ENCODE peak calls at places on chromosome 11, in ten cellular contexts. B is psoas muscle, M is ovary, A is sigmoid colon, J is esophagus squamous epithelium, K is hepatocyte, L is HepG2, Y is heart left ventricle, P is DND-41, H is neural progenitor cell. G is an unnamed sample. For H3K36me3 and H3K9me3, the result is how much of the 10 kb centered on the place peaks cover.

GRCh38 chr11:6656936-6657335 is 1.3 kb upstream of the DCHS1 start:
- DNase-seq in L (no peak), P (no peak), B (no peak), Y (no peak), J (no peak), M (no peak), H (no peak), A (no peak), K (no peak), G (no peak)

GRCh38 chr11:66289548-66290331 is 797 bp upstream of the YIF1A start:
- DNase-seq in A (no peak), K (peak), B (no peak), M (no peak), Y (peak), L (no peak), H (peak), P (peak), J (no peak), G (peak)

GRCh38 chr11:7576671-7577225 is 62.9 kb downstream of the PPFIBP2 start:
- DNase-seq in J (no peak), Y (peak), H (no peak), L (no peak), P (no peak), K (no peak), M (no peak), A (peak), B (peak), G (peak)

GRCh38 chr11:8684600-8685290 is 2.2 kb downstream of the RPL27A start:
- DNase-seq in L (no peak), M (no peak), Y (no peak), J (no peak), B (no peak), H (no peak), A (no peak), P (no peak), K (no peak), G (no peak)

GRCh38 chr11:47244664-47245350 is 3.8 kb downstream of the ACP2 start:
- DNase-seq in P (no peak), L (no peak), H (no peak), J (no peak), K (no peak), Y (no peak), B (peak), A (no peak), M (no peak), G (no peak)

GRCh38 chr11:59756496-59756840 is 1.3 kb downstream of the STX3 start:
- DNase-seq in Y (no peak), P (no peak), H (no peak), J (no peak), L (no peak), A (no peak), M (no peak), K (no peak), B (no peak), G (no peak)

GRCh38 chr11:117871784-117872183 is 4.7 kb downstream of the FXYD6 start:
- DNase-seq in P (no peak), H (no peak), J (no peak), M (no peak), L (no peak), K (no peak), B (no peak), A (no peak), Y (no peak), G (no peak)

GRCh38 chr11:115552151-115552550 is 47.9 kb upstream of the CADM1 start:
- DNase-seq in L (no peak), J (no peak), M (no peak), H (no peak), K (no peak), B (no peak), P (no peak), Y (no peak), A (no peak), G (no peak)

GRCh38 chr11:2885017-2885675 is 429 bp downstream of the CDKN1C start:
- DNase-seq in H (peak), L (no peak), A (peak), Y (peak), K (peak), J (no peak), B (peak), M (peak), P (no peak), G (no peak)

GRCh38 chr11:110356769-110357671 is 60.6 kb upstream of the RDX start:
- DNase-seq in J (no peak), A (no peak), L (peak), P (no peak), Y (no peak), M (no peak), H (no peak), K (peak), B (no peak), G (no peak)

GRCh38 chr11:34135439-34135838 is 30.0 kb downstream of the NAT10 start:
- DNase-seq in L (no peak), A (no peak), H (no peak), P (no peak), K (no peak), Y (no peak), B (no peak), J (no peak), M (no peak), G (no peak)

GRCh38 chr11:34132261-34132965 is 27.0 kb downstream of the NAT10 start:
- DNase-seq in Y (no peak), B (no peak), P (no peak), A (no peak), K (no peak), H (no peak), M (no peak), J (no peak), L (no peak), G (peak)

GRCh38 chr11:34136420-34136819 is 31.0 kb downstream of the NAT10 start:
- DNase-seq in L (no peak), A (no peak), B (no peak), M (no peak), P (no peak), K (no peak), Y (peak), J (no peak), H (no peak), G (peak)

GRCh38 chr11:34139346-34139745 is 33.9 kb downstream of the NAT10 start:
- DNase-seq in M (no peak), L (no peak), P (no peak), H (no peak), J (no peak), B (no peak), Y (no peak), K (no peak), A (no peak), G (peak)

GRCh38 chr11:34134765-34135164 is 29.3 kb downstream of the NAT10 start:
- DNase-seq in K (no peak), P (no peak), J (no peak), M (no peak), H (no peak), Y (no peak), L (no peak), A (no peak), B (no peak), G (no peak)
- H3K36me3 ChIP-seq in K (under half), P (half or more), J (under half), M (under half), H (under half), Y (half or more), L (half or more), A (under half), B (half or more), G (half or more)

GRCh38 chr11:125679397-125679796 is 1.2 kb downstream of the ACRV1 start:
- DNase-seq in Y (no peak), B (no peak), K (no peak), P (no peak), H (no peak), J (no peak), L (no peak), M (no peak), A (no peak), G (no peak)
- TF ChIP-seq CTCF in Y (no peak), B (no peak), K (peak), P (peak), H (peak), J (no peak), L (no peak), M (no peak), A (no peak), G (no peak)

DNA sequence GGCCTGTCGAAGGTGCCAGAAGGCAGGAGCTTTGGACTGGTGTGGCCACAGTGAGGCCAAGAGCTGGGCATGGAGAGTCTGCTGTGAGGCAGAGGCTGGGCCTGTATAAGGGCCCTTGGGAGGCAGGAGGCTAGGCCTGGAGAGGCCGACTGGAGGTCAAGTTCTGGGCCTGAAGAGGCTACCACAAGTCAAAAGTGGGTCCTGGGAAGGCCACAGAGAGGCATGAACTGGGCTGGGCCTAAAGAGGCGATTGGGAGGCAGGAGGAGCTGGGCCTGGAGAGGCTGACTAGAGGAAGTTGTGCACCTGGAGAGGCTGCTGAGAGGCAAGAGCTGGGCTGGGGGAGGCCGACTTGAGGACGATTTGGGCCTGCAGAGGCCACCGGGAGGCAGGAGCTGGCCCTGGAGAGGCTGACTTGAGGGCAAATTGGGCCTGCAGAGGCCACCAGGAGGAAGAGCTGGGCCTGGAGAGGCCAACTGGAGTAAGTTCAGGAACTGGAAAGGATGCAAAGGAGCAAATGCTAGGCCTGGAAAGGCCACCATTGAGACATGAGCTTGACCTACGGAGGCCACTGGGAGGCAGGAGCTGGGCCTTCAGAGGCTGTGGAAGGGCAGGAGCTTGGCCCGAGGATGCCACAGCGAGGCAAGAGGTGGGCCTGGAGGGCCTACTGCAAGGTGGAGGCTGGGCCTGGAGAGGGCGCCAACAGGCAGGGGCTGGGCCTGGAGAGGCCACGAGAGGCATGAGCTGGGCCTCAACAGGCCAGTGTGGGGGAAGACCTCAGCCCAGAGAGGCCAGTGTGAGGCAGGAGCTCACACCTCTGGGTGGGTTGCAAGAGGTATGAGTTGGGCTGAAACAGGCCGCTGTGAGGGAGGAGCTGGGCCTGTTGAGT is 39.8 kb downstream of the OR4C45 start:
- DNase-seq in L (no peak), J (no peak), H (no peak), P (no peak), A (no peak), M (no peak), Y (no peak), K (no peak), B (no peak), G (no peak)
- H3K9me3 ChIP-seq in L (half or more), J (under half), H (under half), P (under half), A (under half), M (under half), Y (under half), K (under half), B (under half), G (under half)

GRCh38 chr11:88326112-88326511 is 11.4 kb downstream of the CTSC start:
- DNase-seq in K (no peak), H (no peak), M (no peak), A (no peak), Y (no peak), J (no peak), B (no peak), L (no peak), P (no peak), G (no peak)
- H3K36me3 ChIP-seq in K (under half), H (under half), M (under half), A (under half), Y (under half), J (under half), B (under half), L (under half), P (half or more), G (under half)

GRCh38 chr11:130068986-130069683 is 559 bp upstream of the APLP2 start:
- DNase-seq in L (no peak), Y (peak), B (peak), A (peak), M (peak), J (no peak), H (peak), K (peak), P (peak), G (peak)
- TF ChIP-seq CTCF in L (peak), Y (peak), B (peak), A (no peak), M (peak), J (peak), H (no peak), K (no peak), P (no peak), G (no peak)

G was measured in tibial artery.